ENCODE peak calls at places on chromosomes 2 and 18, in four cellular contexts. One of them, this sample, is unnamed.

GRCh38 chr2:45241061-45241561 is 231.9 kb upstream of the SIX2 start:
- DNase-seq in EH: peak
- DNase-seq in iris pigment epithelial cell: peak
- DNase-seq in amygdala: no peak
- DNase-seq in this sample: peak

GRCh38 chr2:168348076-168348475 is 100.7 kb upstream of the STK39 start:
- DNase-seq in EH: peak
- DNase-seq in iris pigment epithelial cell: peak
- DNase-seq in amygdala: no peak
- DNase-seq in this sample: peak

GRCh38 chr2:192030289-192030688 is 164.4 kb downstream of the TMEFF2 start:
- DNase-seq in EH: no peak
- DNase-seq in iris pigment epithelial cell: peak
- DNase-seq in amygdala: no peak
- DNase-seq in this sample: no peak

GRCh38 chr2:112121682-112122254 is 16.4 kb upstream of the FBLN7 start:
- DNase-seq in EH: peak
- DNase-seq in iris pigment epithelial cell: peak
- DNase-seq in amygdala: no peak
- DNase-seq in this sample: peak

GRCh38 chr2:20470211-20470610 is 23.3 kb downstream of the RHOB start:
- DNase-seq in EH: no peak
- DNase-seq in iris pigment epithelial cell: no peak
- DNase-seq in amygdala: no peak
- DNase-seq in this sample: no peak

GRCh38 chr2:113760400-113760799 is 4.0 kb upstream of the SLC35F5 start:
- DNase-seq in EH: peak
- DNase-seq in iris pigment epithelial cell: peak
- DNase-seq in amygdala: no peak
- DNase-seq in this sample: peak

GRCh38 chr2:239234151-239234825 is 166.5 kb downstream of the HDAC4 start:
- DNase-seq in EH: no peak
- DNase-seq in iris pigment epithelial cell: no peak
- DNase-seq in amygdala: no peak
- DNase-seq in this sample: no peak

GRCh38 chr2:12412898-12413305 is 303.8 kb upstream of the TRIB2 start:
- DNase-seq in EH: peak
- DNase-seq in iris pigment epithelial cell: peak
- DNase-seq in amygdala: no peak
- DNase-seq in this sample: no peak

GRCh38 chr2:140348826-140349225 is 1568.6 kb upstream of the NXPH2 start:
- DNase-seq in EH: no peak
- DNase-seq in iris pigment epithelial cell: no peak
- DNase-seq in amygdala: no peak
- DNase-seq in this sample: no peak

GRCh38 chr2:173059941-173060575 is 15.6 kb upstream of the MAP3K20 start:
- DNase-seq in EH: peak
- DNase-seq in iris pigment epithelial cell: peak
- DNase-seq in amygdala: no peak
- DNase-seq in this sample: peak

GRCh38 chr2:193428336-193428818 is 1233.6 kb upstream of the TMEFF2 start:
- DNase-seq in EH: no peak
- DNase-seq in iris pigment epithelial cell: no peak
- DNase-seq in amygdala: no peak
- DNase-seq in this sample: no peak

GRCh38 chr2:238019962-238020361 is 40.8 kb upstream of the SCLY start:
- DNase-seq in EH: no peak
- DNase-seq in iris pigment epithelial cell: no peak
- DNase-seq in amygdala: no peak
- DNase-seq in this sample: no peak

GRCh38 chr2:167462379-167462778 is 574.1 kb downstream of the XIRP2 start:
- DNase-seq in EH: no peak
- DNase-seq in iris pigment epithelial cell: no peak
- DNase-seq in amygdala: no peak
- DNase-seq in this sample: no peak

GRCh38 chr2:65612654-65613053 is 180.3 kb upstream of the SPRED2 start:
- DNase-seq in EH: peak
- DNase-seq in iris pigment epithelial cell: peak
- DNase-seq in amygdala: no peak
- DNase-seq in this sample: peak

GRCh38 chr18:48074929-48075706 is 144.7 kb upstream of the SMAD2 start:
- DNase-seq in EH: no peak
- DNase-seq in iris pigment epithelial cell: no peak
- DNase-seq in amygdala: no peak
- DNase-seq in this sample: no peak

GRCh38 chr18:35470440-35470839 is 27.3 kb downstream of the INO80C start:
- DNase-seq in EH: no peak
- DNase-seq in iris pigment epithelial cell: no peak
- DNase-seq in amygdala: peak
- DNase-seq in this sample: no peak

GRCh38 chr2:240249423-240250149 is 109.1 kb upstream of the OTOS start:
- DNase-seq in EH: no peak
- DNase-seq in iris pigment epithelial cell: no peak
- DNase-seq in amygdala: no peak
- DNase-seq in this sample: no peak

GRCh38 chr18:12038082-12038660 is 55.5 kb upstream of the ANKRD62 start:
- DNase-seq in EH: peak
- DNase-seq in iris pigment epithelial cell: no peak
- DNase-seq in amygdala: no peak
- DNase-seq in this sample: peak

GRCh38 chr18:76273956-76274355 is 221.1 kb downstream of the ZNF516 start:
- DNase-seq in EH: no peak
- DNase-seq in iris pigment epithelial cell: no peak
- DNase-seq in amygdala: no peak
- DNase-seq in this sample: no peak

GRCh38 chr2:216215991-216216390 is 106.8 kb downstream of the XRCC5 start:
- DNase-seq in EH: peak
- DNase-seq in iris pigment epithelial cell: peak
- DNase-seq in amygdala: no peak
- DNase-seq in this sample: peak

GRCh38 chr2:190789074-190790004 is 91.3 kb upstream of the GLS start:
- DNase-seq in EH: no peak
- DNase-seq in iris pigment epithelial cell: no peak
- DNase-seq in amygdala: no peak
- DNase-seq in this sample: no peak

GRCh38 chr2:232214053-232214452 is 164.5 kb upstream of the ALPP start:
- DNase-seq in EH: no peak
- DNase-seq in iris pigment epithelial cell: peak
- DNase-seq in amygdala: no peak
- DNase-seq in this sample: no peak

GRCh38 chr2:213229814-213230213 is 54.5 kb upstream of the SPAG16 start:
- DNase-seq in EH: peak
- DNase-seq in iris pigment epithelial cell: peak
- DNase-seq in amygdala: no peak
- DNase-seq in this sample: peak

GRCh38 chr2:46913471-46914381 is 1.9 kb downstream of the MCFD2 start:
- DNase-seq in EH: peak
- DNase-seq in iris pigment epithelial cell: peak
- DNase-seq in amygdala: no peak
- DNase-seq in this sample: peak

GRCh38 chr18:50454379-50455005 is 79.6 kb downstream of the SKA1 start:
- DNase-seq in EH: no peak
- DNase-seq in iris pigment epithelial cell: no peak
- DNase-seq in amygdala: no peak
- DNase-seq in this sample: no peak

GRCh38 chr2:232713505-232713904 is 16.4 kb downstream of the GIGYF2 start:
- DNase-seq in EH: no peak
- DNase-seq in iris pigment epithelial cell: no peak
- DNase-seq in amygdala: no peak
- DNase-seq in this sample: no peak

GRCh38 chr2:181680937-181681811 is 857 bp upstream of the NEUROD1 start:
- DNase-seq in EH: no peak
- DNase-seq in iris pigment epithelial cell: no peak
- DNase-seq in amygdala: no peak
- DNase-seq in this sample: no peak

GRCh38 chr2:55277310-55277709 is 8.3 kb upstream of the MTIF2 start:
- DNase-seq in EH: no peak
- DNase-seq in iris pigment epithelial cell: no peak
- DNase-seq in amygdala: no peak
- DNase-seq in this sample: no peak

GRCh38 chr18:47731276-47731675 is 199.2 kb downstream of the SMAD2 start:
- DNase-seq in EH: no peak
- DNase-seq in iris pigment epithelial cell: no peak
- DNase-seq in amygdala: no peak
- DNase-seq in this sample: no peak

GRCh38 chr2:88753833-88754584 is 62.5 kb downstream of the RPIA start:
- DNase-seq in EH: no peak
- DNase-seq in iris pigment epithelial cell: peak
- DNase-seq in amygdala: no peak
- DNase-seq in this sample: no peak

GRCh38 chr2:12430036-12430795 is 286.5 kb upstream of the TRIB2 start:
- DNase-seq in EH: peak
- DNase-seq in iris pigment epithelial cell: peak
- DNase-seq in amygdala: no peak
- DNase-seq in this sample: peak

GRCh38 chr2:96899084-96899735 is 29.3 kb upstream of the SEMA4C start:
- DNase-seq in EH: peak
- DNase-seq in iris pigment epithelial cell: no peak
- DNase-seq in amygdala: no peak
- DNase-seq in this sample: no peak

GRCh38 chr18:23981369-23981768 is 33.2 kb upstream of the TTC39C start:
- DNase-seq in EH: no peak
- DNase-seq in iris pigment epithelial cell: no peak
- DNase-seq in amygdala: no peak
- DNase-seq in this sample: no peak

GRCh38 chr18:10047237-10047636 is 133.4 kb downstream of the VAPA start:
- DNase-seq in EH: peak
- DNase-seq in iris pigment epithelial cell: peak
- DNase-seq in amygdala: no peak
- DNase-seq in this sample: peak

GRCh38 chr2:204576580-204576979 is 31.3 kb downstream of the PARD3B start:
- DNase-seq in EH: no peak
- DNase-seq in iris pigment epithelial cell: no peak
- DNase-seq in amygdala: no peak
- DNase-seq in this sample: no peak